ENCODE peak calls at places on chromosomes 5 and 9, in nine cellular contexts. One of them, this sample, is unnamed.

GRCh38 chr5:9168791-9169611 is 376.9 kb downstream of the SEMA5A start:
- DNase-seq in RWPE1: peak; percentile 25
- DNase-seq in dermis microvascular lymphatic vessel endothelial cell: no peak
- DNase-seq in frontal cortex: no peak
- DNase-seq in globus pallidus: no peak
- DNase-seq in mucosa of gallbladder: peak; percentile 56
- DNase-seq in left cardiac atrium: no peak
- DNase-seq in Right ventricle myocardium inferior: no peak
- DNase-seq in D721Med: no peak
- DNase-seq in this sample: peak; percentile 90

GRCh38 chr5:173451031-173451430 is 122.8 kb upstream of the STC2 start:
- DNase-seq in RWPE1: peak; percentile 31
- DNase-seq in dermis microvascular lymphatic vessel endothelial cell: no peak
- DNase-seq in frontal cortex: no peak
- DNase-seq in globus pallidus: peak; percentile 33
- DNase-seq in mucosa of gallbladder: no peak
- DNase-seq in left cardiac atrium: no peak
- DNase-seq in Right ventricle myocardium inferior: no peak
- DNase-seq in D721Med: no peak
- DNase-seq in this sample: no peak

GRCh38 chr5:149125386-149125891 is 15.9 kb upstream of the ABLIM3 start:
- DNase-seq in RWPE1: peak; percentile 67
- DNase-seq in dermis microvascular lymphatic vessel endothelial cell: no peak
- DNase-seq in frontal cortex: no peak
- DNase-seq in globus pallidus: no peak
- DNase-seq in mucosa of gallbladder: peak; percentile 43
- DNase-seq in left cardiac atrium: no peak
- DNase-seq in Right ventricle myocardium inferior: no peak
- DNase-seq in D721Med: no peak
- DNase-seq in this sample: no peak

GRCh38 chr9:90142580-90142979 is 500.0 kb downstream of the DIRAS2 start:
- DNase-seq in RWPE1: peak; percentile 22
- DNase-seq in dermis microvascular lymphatic vessel endothelial cell: peak; percentile 12
- DNase-seq in frontal cortex: no peak
- DNase-seq in globus pallidus: peak; percentile 26
- DNase-seq in mucosa of gallbladder: peak; percentile 68
- DNase-seq in left cardiac atrium: peak; percentile 42
- DNase-seq in Right ventricle myocardium inferior: no peak
- DNase-seq in D721Med: no peak
- DNase-seq in this sample: peak; percentile 79

GRCh38 chr5:140570488-140570887 is 5.9 kb downstream of the SLC35A4 start:
- DNase-seq in RWPE1: no peak
- DNase-seq in dermis microvascular lymphatic vessel endothelial cell: no peak
- DNase-seq in frontal cortex: no peak
- DNase-seq in globus pallidus: no peak
- DNase-seq in mucosa of gallbladder: no peak
- DNase-seq in left cardiac atrium: no peak
- DNase-seq in Right ventricle myocardium inferior: no peak
- DNase-seq in D721Med: no peak
- DNase-seq in this sample: no peak

GRCh38 chr9:132014218-132014800 is 65.4 kb downstream of the MED27 start:
- DNase-seq in RWPE1: no peak
- DNase-seq in dermis microvascular lymphatic vessel endothelial cell: no peak
- DNase-seq in frontal cortex: no peak
- DNase-seq in globus pallidus: no peak
- DNase-seq in mucosa of gallbladder: no peak
- DNase-seq in left cardiac atrium: no peak
- DNase-seq in Right ventricle myocardium inferior: no peak
- DNase-seq in D721Med: no peak
- DNase-seq in this sample: no peak

GRCh38 chr5:53490747-53491146 is 10.3 kb downstream of the FST start:
- DNase-seq in RWPE1: peak; percentile 71
- DNase-seq in dermis microvascular lymphatic vessel endothelial cell: no peak
- DNase-seq in frontal cortex: no peak
- DNase-seq in globus pallidus: no peak
- DNase-seq in mucosa of gallbladder: no peak
- DNase-seq in left cardiac atrium: no peak
- DNase-seq in Right ventricle myocardium inferior: no peak
- DNase-seq in D721Med: no peak
- DNase-seq in this sample: no peak

GRCh38 chr5:41835625-41836024 is 34.6 kb downstream of the OXCT1 start:
- DNase-seq in RWPE1: peak; percentile 18
- DNase-seq in dermis microvascular lymphatic vessel endothelial cell: peak; percentile 25
- DNase-seq in frontal cortex: no peak
- DNase-seq in globus pallidus: no peak
- DNase-seq in mucosa of gallbladder: peak; percentile 36
- DNase-seq in left cardiac atrium: peak; percentile 62
- DNase-seq in Right ventricle myocardium inferior: peak; percentile 65
- DNase-seq in D721Med: no peak
- DNase-seq in this sample: peak; percentile 19

GRCh38 chr9:125460883-125461475 is 199.4 kb downstream of the GAPVD1 start:
- DNase-seq in RWPE1: no peak
- DNase-seq in dermis microvascular lymphatic vessel endothelial cell: no peak
- DNase-seq in frontal cortex: no peak
- DNase-seq in globus pallidus: peak; percentile 4
- DNase-seq in mucosa of gallbladder: no peak
- DNase-seq in left cardiac atrium: no peak
- DNase-seq in Right ventricle myocardium inferior: no peak
- DNase-seq in D721Med: no peak
- DNase-seq in this sample: no peak

GRCh38 chr5:5536871-5537270 is 114.4 kb downstream of the ICE1 start:
- DNase-seq in RWPE1: no peak
- DNase-seq in dermis microvascular lymphatic vessel endothelial cell: no peak
- DNase-seq in frontal cortex: no peak
- DNase-seq in globus pallidus: no peak
- DNase-seq in mucosa of gallbladder: no peak
- DNase-seq in left cardiac atrium: no peak
- DNase-seq in Right ventricle myocardium inferior: no peak
- DNase-seq in D721Med: no peak
- DNase-seq in this sample: no peak

GRCh38 chr9:29778281-29778849 is 2205.1 kb upstream of the C9orf72 start:
- DNase-seq in RWPE1: no peak
- DNase-seq in dermis microvascular lymphatic vessel endothelial cell: no peak
- DNase-seq in frontal cortex: no peak
- DNase-seq in globus pallidus: no peak
- DNase-seq in mucosa of gallbladder: no peak
- DNase-seq in left cardiac atrium: no peak
- DNase-seq in Right ventricle myocardium inferior: no peak
- DNase-seq in D721Med: no peak
- DNase-seq in this sample: no peak

GRCh38 chr9:6567140-6567591 is 78.4 kb downstream of the GLDC start:
- DNase-seq in RWPE1: peak; percentile 59
- DNase-seq in dermis microvascular lymphatic vessel endothelial cell: no peak
- DNase-seq in frontal cortex: no peak
- DNase-seq in globus pallidus: peak; percentile 76
- DNase-seq in mucosa of gallbladder: no peak
- DNase-seq in left cardiac atrium: peak; percentile 47
- DNase-seq in Right ventricle myocardium inferior: no peak
- DNase-seq in D721Med: no peak
- DNase-seq in this sample: no peak

GRCh38 chr5:1173485-1174070 is 27.8 kb upstream of the SLC6A19 start:
- DNase-seq in RWPE1: no peak
- DNase-seq in dermis microvascular lymphatic vessel endothelial cell: no peak
- DNase-seq in frontal cortex: no peak
- DNase-seq in globus pallidus: no peak
- DNase-seq in mucosa of gallbladder: no peak
- DNase-seq in left cardiac atrium: peak; percentile 19
- DNase-seq in Right ventricle myocardium inferior: no peak
- DNase-seq in D721Med: no peak
- DNase-seq in this sample: no peak

GRCh38 chr5:178077751-178078150 is 35.6 kb upstream of the N4BP3 start:
- DNase-seq in RWPE1: no peak
- DNase-seq in dermis microvascular lymphatic vessel endothelial cell: no peak
- DNase-seq in frontal cortex: no peak
- DNase-seq in globus pallidus: no peak
- DNase-seq in mucosa of gallbladder: no peak
- DNase-seq in left cardiac atrium: no peak
- DNase-seq in Right ventricle myocardium inferior: no peak
- DNase-seq in D721Med: no peak
- DNase-seq in this sample: no peak

GRCh38 chr5:175489693-175490443 is 11.5 kb downstream of the SFXN1 start:
- DNase-seq in RWPE1: no peak
- DNase-seq in dermis microvascular lymphatic vessel endothelial cell: no peak
- DNase-seq in frontal cortex: no peak
- DNase-seq in globus pallidus: no peak
- DNase-seq in mucosa of gallbladder: no peak
- DNase-seq in left cardiac atrium: no peak
- DNase-seq in Right ventricle myocardium inferior: no peak
- DNase-seq in D721Med: no peak
- DNase-seq in this sample: no peak

GRCh38 chr5:141882594-141883183 is 4.5 kb upstream of the PCDH1 start:
- DNase-seq in RWPE1: no peak
- DNase-seq in dermis microvascular lymphatic vessel endothelial cell: no peak
- DNase-seq in frontal cortex: no peak
- DNase-seq in globus pallidus: peak; percentile 75
- DNase-seq in mucosa of gallbladder: no peak
- DNase-seq in left cardiac atrium: no peak
- DNase-seq in Right ventricle myocardium inferior: no peak
- DNase-seq in D721Med: no peak
- DNase-seq in this sample: no peak

GRCh38 chr5:129460121-129460950 is at the start of gene ADAMTS19:
- DNase-seq in RWPE1: peak; percentile 66
- DNase-seq in dermis microvascular lymphatic vessel endothelial cell: no peak
- DNase-seq in frontal cortex: peak; percentile 39
- DNase-seq in globus pallidus: peak; percentile 11
- DNase-seq in mucosa of gallbladder: peak; percentile 14
- DNase-seq in left cardiac atrium: peak; percentile 26
- DNase-seq in Right ventricle myocardium inferior: no peak
- DNase-seq in D721Med: no peak
- DNase-seq in this sample: peak; percentile 31

GRCh38 chr5:96487859-96488258 is 54.8 kb upstream of the PCSK1 start:
- DNase-seq in RWPE1: no peak
- DNase-seq in dermis microvascular lymphatic vessel endothelial cell: no peak
- DNase-seq in frontal cortex: no peak
- DNase-seq in globus pallidus: no peak
- DNase-seq in mucosa of gallbladder: no peak
- DNase-seq in left cardiac atrium: no peak
- DNase-seq in Right ventricle myocardium inferior: no peak
- DNase-seq in D721Med: no peak
- DNase-seq in this sample: no peak

GRCh38 chr5:65987982-65988381 is 61.6 kb downstream of the ERBIN start:
- DNase-seq in RWPE1: no peak
- DNase-seq in dermis microvascular lymphatic vessel endothelial cell: no peak
- DNase-seq in frontal cortex: no peak
- DNase-seq in globus pallidus: no peak
- DNase-seq in mucosa of gallbladder: no peak
- DNase-seq in left cardiac atrium: no peak
- DNase-seq in Right ventricle myocardium inferior: no peak
- DNase-seq in D721Med: no peak
- DNase-seq in this sample: no peak

GRCh38 chr9:92483896-92484545 is 1.7 kb upstream of the ASPN start:
- DNase-seq in RWPE1: no peak
- DNase-seq in dermis microvascular lymphatic vessel endothelial cell: no peak
- DNase-seq in frontal cortex: no peak
- DNase-seq in globus pallidus: no peak
- DNase-seq in mucosa of gallbladder: no peak
- DNase-seq in left cardiac atrium: no peak
- DNase-seq in Right ventricle myocardium inferior: no peak
- DNase-seq in D721Med: no peak
- DNase-seq in this sample: no peak

GRCh38 chr5:178450121-178450631 is 140.0 kb downstream of the COL23A1 start:
- DNase-seq in RWPE1: no peak
- DNase-seq in dermis microvascular lymphatic vessel endothelial cell: no peak
- DNase-seq in frontal cortex: no peak
- DNase-seq in globus pallidus: no peak
- DNase-seq in mucosa of gallbladder: no peak
- DNase-seq in left cardiac atrium: no peak
- DNase-seq in Right ventricle myocardium inferior: no peak
- DNase-seq in D721Med: no peak
- DNase-seq in this sample: no peak

GRCh38 chr9:35517552-35518211 is 27.8 kb downstream of the RUSC2 start:
- DNase-seq in RWPE1: no peak
- DNase-seq in dermis microvascular lymphatic vessel endothelial cell: no peak
- DNase-seq in frontal cortex: no peak
- DNase-seq in globus pallidus: peak; percentile 43
- DNase-seq in mucosa of gallbladder: peak; percentile 27
- DNase-seq in left cardiac atrium: no peak
- DNase-seq in Right ventricle myocardium inferior: no peak
- DNase-seq in D721Med: no peak
- DNase-seq in this sample: no peak

GRCh38 chr5:119355244-119355635 is 579 bp upstream of the TNFAIP8 start:
- DNase-seq in RWPE1: peak; percentile 86
- DNase-seq in dermis microvascular lymphatic vessel endothelial cell: no peak
- DNase-seq in frontal cortex: no peak
- DNase-seq in globus pallidus: no peak
- DNase-seq in mucosa of gallbladder: no peak
- DNase-seq in left cardiac atrium: peak; percentile 32
- DNase-seq in Right ventricle myocardium inferior: no peak
- DNase-seq in D721Med: no peak
- DNase-seq in this sample: no peak

GRCh38 chr9:111965566-111966019 is 69.0 kb downstream of the UGCG start:
- DNase-seq in RWPE1: peak; percentile 92
- DNase-seq in dermis microvascular lymphatic vessel endothelial cell: no peak
- DNase-seq in frontal cortex: no peak
- DNase-seq in globus pallidus: no peak
- DNase-seq in mucosa of gallbladder: peak; percentile 61
- DNase-seq in left cardiac atrium: no peak
- DNase-seq in Right ventricle myocardium inferior: no peak
- DNase-seq in D721Med: no peak
- DNase-seq in this sample: peak; percentile 96

GRCh38 chr9:124082622-124083021 is 71.1 kb downstream of the LHX2 start:
- DNase-seq in RWPE1: no peak
- DNase-seq in dermis microvascular lymphatic vessel endothelial cell: no peak
- DNase-seq in frontal cortex: no peak
- DNase-seq in globus pallidus: no peak
- DNase-seq in mucosa of gallbladder: no peak
- DNase-seq in left cardiac atrium: no peak
- DNase-seq in Right ventricle myocardium inferior: no peak
- DNase-seq in D721Med: no peak
- DNase-seq in this sample: no peak

GRCh38 chr5:72394688-72395087 is 74.5 kb downstream of the PTCD2 start:
- DNase-seq in RWPE1: no peak
- DNase-seq in dermis microvascular lymphatic vessel endothelial cell: no peak
- DNase-seq in frontal cortex: no peak
- DNase-seq in globus pallidus: no peak
- DNase-seq in mucosa of gallbladder: no peak
- DNase-seq in left cardiac atrium: no peak
- DNase-seq in Right ventricle myocardium inferior: no peak
- DNase-seq in D721Med: no peak
- DNase-seq in this sample: peak; percentile 6

GRCh38 chr5:113061851-113062631 is 85.4 kb downstream of the DCP2 start:
- DNase-seq in RWPE1: no peak
- DNase-seq in dermis microvascular lymphatic vessel endothelial cell: no peak
- DNase-seq in frontal cortex: no peak
- DNase-seq in globus pallidus: no peak
- DNase-seq in mucosa of gallbladder: no peak
- DNase-seq in left cardiac atrium: no peak
- DNase-seq in Right ventricle myocardium inferior: no peak
- DNase-seq in D721Med: no peak
- DNase-seq in this sample: no peak

GRCh38 chr5:159310492-159310891 is 19.8 kb downstream of the IL12B start:
- DNase-seq in RWPE1: no peak
- DNase-seq in dermis microvascular lymphatic vessel endothelial cell: no peak
- DNase-seq in frontal cortex: no peak
- DNase-seq in globus pallidus: no peak
- DNase-seq in mucosa of gallbladder: peak; percentile 21
- DNase-seq in left cardiac atrium: peak; percentile 26
- DNase-seq in Right ventricle myocardium inferior: no peak
- DNase-seq in D721Med: no peak
- DNase-seq in this sample: peak; percentile 20

GRCh38 chr5:56588636-56589485 is 226.5 kb upstream of the MAP3K1 start:
- DNase-seq in RWPE1: no peak
- DNase-seq in dermis microvascular lymphatic vessel endothelial cell: peak; percentile 76
- DNase-seq in frontal cortex: no peak
- DNase-seq in globus pallidus: no peak
- DNase-seq in mucosa of gallbladder: no peak
- DNase-seq in left cardiac atrium: peak; percentile 62
- DNase-seq in Right ventricle myocardium inferior: peak; percentile 76
- DNase-seq in D721Med: no peak
- DNase-seq in this sample: no peak

GRCh38 chr9:113131689-113132151 is 19.1 kb upstream of the SLC31A2 start:
- DNase-seq in RWPE1: peak; percentile 41
- DNase-seq in dermis microvascular lymphatic vessel endothelial cell: no peak
- DNase-seq in frontal cortex: no peak
- DNase-seq in globus pallidus: peak; percentile 76
- DNase-seq in mucosa of gallbladder: no peak
- DNase-seq in left cardiac atrium: no peak
- DNase-seq in Right ventricle myocardium inferior: no peak
- DNase-seq in D721Med: no peak
- DNase-seq in this sample: no peak

GRCh38 chr5:150116667-150117395 is 30.5 kb upstream of the CSF1R start:
- DNase-seq in RWPE1: peak; percentile 67
- DNase-seq in dermis microvascular lymphatic vessel endothelial cell: no peak
- DNase-seq in frontal cortex: no peak
- DNase-seq in globus pallidus: no peak
- DNase-seq in mucosa of gallbladder: peak; percentile 7
- DNase-seq in left cardiac atrium: no peak
- DNase-seq in Right ventricle myocardium inferior: no peak
- DNase-seq in D721Med: no peak
- DNase-seq in this sample: no peak